ENCODE peak calls at places on chromosomes 7 and 10, in eight cellular contexts. Q is naive thymus-derived CD4-positive, alpha-beta T cell; O is substantia nigra; R is IMR-90; T is NCI-H2029; K is iris pigment epithelial cell; N is ureter; D is fibroblast of the conjunctiva. G is an unnamed sample.

GRCh38 chr10:132753596-132753995 is 32.4 kb downstream of the NKX6-2 start:
- DNase-seq in R (no peak), D (no peak), Q (no peak), T (no peak), O (no peak), N (no peak), K (no peak), G (no peak)

GRCh38 chr10:11658801-11659368 is 47.4 kb upstream of the USP6NL start:
- DNase-seq in N (no peak), T (no peak), K (no peak), R (no peak), Q (no peak), D (no peak), O (no peak), G (no peak)

GRCh38 chr10:100890696-100891271 is 22.0 kb upstream of the SLF2 start:
- DNase-seq in K (peak; percentile 99), T (no peak), R (peak; percentile 98), O (no peak), D (peak; percentile 91), Q (no peak), N (peak; percentile 35), G (no peak)

GRCh38 chr7:136549756-136550155 is 318.7 kb upstream of the CHRM2 start:
- DNase-seq in R (no peak), Q (no peak), K (no peak), O (no peak), T (no peak), D (no peak), N (no peak), G (no peak)

GRCh38 chr10:131724891-131725735 is 175.7 kb upstream of the PPP2R2D start:
- DNase-seq in K (no peak), O (no peak), T (no peak), D (no peak), Q (no peak), R (no peak), N (no peak), G (no peak)

GRCh38 chr10:104330168-104331117 is 7.8 kb downstream of the ITPRIP start:
- DNase-seq in N (peak; percentile 72), K (peak; percentile 96), T (no peak), D (peak; percentile 94), O (no peak), Q (no peak), R (peak; percentile 93), G (no peak)

GRCh38 chr10:132551093-132551807 is 13.7 kb downstream of the INPP5A start:
- DNase-seq in T (no peak), O (no peak), N (no peak), Q (no peak), D (no peak), K (peak; percentile 28), R (no peak), G (peak; percentile 68)

GRCh38 chr7:14191686-14192098 is 202.2 kb upstream of the ETV1 start:
- DNase-seq in N (no peak), Q (no peak), D (no peak), O (no peak), R (peak; percentile 56), K (peak; percentile 16), T (no peak), G (no peak)

GRCh38 chr10:3803295-3803883 is 18.4 kb upstream of the KLF6 start:
- DNase-seq in N (peak; percentile 31), Q (no peak), K (no peak), T (no peak), D (no peak), O (no peak), R (peak; percentile 55), G (peak; percentile 64)

GRCh38 chr10:89563861-89564478 is 28.6 kb upstream of the SLC16A12 start:
- DNase-seq in N (no peak), Q (peak; percentile 13), R (peak; percentile 60), O (no peak), K (peak; percentile 55), D (peak; percentile 33), T (peak; percentile 9), G (peak; percentile 25)

GRCh38 chr10:95782274-95782830 is 26.4 kb downstream of the ENTPD1 start:
- DNase-seq in K (no peak), R (no peak), Q (no peak), O (no peak), D (no peak), N (no peak), T (no peak), G (no peak)

GRCh38 chr7:86904949-86905834 is 154.3 kb downstream of the ELAPOR2 start:
- DNase-seq in Q (no peak), T (peak; percentile 24), O (no peak), D (peak; percentile 12), N (no peak), R (peak; percentile 10), K (peak; percentile 41), G (no peak)

GRCh38 chr7:23377134-23377533 is 78.0 kb downstream of the MALSU1 start:
- DNase-seq in R (peak; percentile 74), T (no peak), K (peak; percentile 77), N (no peak), O (no peak), Q (no peak), D (no peak), G (no peak)

GRCh38 chr10:131915990-131916766 is 15.4 kb downstream of the PPP2R2D start:
- DNase-seq in Q (no peak), T (no peak), R (no peak), K (no peak), N (no peak), D (no peak), O (no peak), G (no peak)

GRCh38 chr7:100891555-100891954 is 2.0 kb upstream of the UFSP1 start:
- DNase-seq in D (no peak), O (no peak), T (no peak), R (peak; percentile 34), Q (no peak), N (no peak), K (peak; percentile 24), G (no peak)

GRCh38 chr7:145016068-145016467 is 180.2 kb upstream of the TPK1 start:
- DNase-seq in R (no peak), O (no peak), Q (no peak), N (no peak), D (no peak), K (no peak), T (no peak), G (no peak)

GRCh38 chr10:130244031-130244927 is 108.1 kb downstream of the GLRX3 start:
- DNase-seq in D (no peak), R (no peak), T (no peak), N (peak; percentile 23), Q (no peak), O (no peak), K (no peak), G (no peak)

GRCh38 chr10:33015798-33016547 is 57.9 kb upstream of the ITGB1 start:
- DNase-seq in T (no peak), D (no peak), K (peak; percentile 72), O (no peak), Q (no peak), N (no peak), R (peak; percentile 86), G (no peak)

GRCh38 chr7:41956712-41957111 is 253.8 kb upstream of the INHBA start:
- DNase-seq in N (no peak), T (no peak), R (no peak), K (no peak), D (no peak), O (no peak), Q (no peak), G (no peak)

GRCh38 chr10:97876387-97876786 is 26.7 kb downstream of the GOLGA7B start:
- DNase-seq in Q (no peak), O (no peak), T (no peak), N (no peak), R (no peak), D (no peak), K (no peak), G (no peak)

GRCh38 chr10:91596821-91597396 is 36.0 kb downstream of the PPP1R3C start:
- DNase-seq in T (no peak), N (no peak), O (no peak), K (peak; percentile 90), Q (no peak), R (peak; percentile 85), D (peak; percentile 88), G (no peak)

GRCh38 chr10:90289037-90289436 is 568.8 kb downstream of the HTR7 start:
- DNase-seq in D (no peak), T (no peak), K (peak; percentile 46), O (no peak), Q (no peak), N (no peak), R (peak; percentile 46), G (no peak)

GRCh38 chr10:70542565-70542938 is 60.0 kb downstream of the PRF1 start:
- DNase-seq in R (peak; percentile 13), Q (no peak), O (no peak), T (no peak), N (no peak), D (no peak), K (no peak), G (no peak)

GRCh38 chr7:114939484-114940097 is 17.7 kb downstream of the MDFIC start:
- DNase-seq in N (no peak), D (no peak), R (no peak), O (no peak), T (no peak), K (no peak), Q (no peak), G (no peak)

GRCh38 chr10:69351589-69351988 is 65.1 kb downstream of the TACR2 start:
- DNase-seq in O (no peak), T (no peak), D (no peak), R (no peak), K (no peak), Q (no peak), N (no peak), G (no peak)

GRCh38 chr10:7707102-7707501 is 4.0 kb downstream of the ITIH2 start:
- DNase-seq in O (no peak), T (no peak), K (no peak), D (no peak), R (no peak), N (no peak), Q (no peak), G (no peak)

GRCh38 chr7:22001345-22002004 is 55.8 kb upstream of the CDCA7L start:
- DNase-seq in N (no peak), Q (peak; percentile 14), D (peak; percentile 44), R (peak; percentile 80), K (peak; percentile 87), T (peak; percentile 28), O (no peak), G (peak; percentile 52)

GRCh38 chr7:100373261-100373831 is at the start of gene PILRA:
- DNase-seq in T (no peak), R (no peak), N (no peak), D (no peak), Q (no peak), K (peak; percentile 8), O (no peak), G (no peak)

GRCh38 chr10:60646966-60647796 is 131.1 kb upstream of the CDK1 start:
- DNase-seq in Q (peak; percentile 16), T (no peak), N (no peak), D (peak; percentile 60), K (peak; percentile 68), R (peak; percentile 69), O (no peak), G (peak; percentile 32)

GRCh38 chr7:151648429-151648828 is 128.7 kb upstream of the RHEB start:
- DNase-seq in K (no peak), D (no peak), O (no peak), Q (no peak), R (peak; percentile 72), N (no peak), T (no peak), G (no peak)

GRCh38 chr7:74475243-74475986 is 21.7 kb downstream of the GTF2IRD1 start:
- DNase-seq in O (no peak), N (peak; percentile 71), T (no peak), K (no peak), R (no peak), Q (no peak), D (no peak), G (no peak)

GRCh38 chr10:29496341-29497162 is 138.2 kb downstream of the SVIL start:
- DNase-seq in T (no peak), N (peak; percentile 78), R (peak; percentile 61), Q (no peak), D (peak; percentile 34), O (peak; percentile 47), K (peak; percentile 55), G (peak; percentile 41)

G was measured in immature natural killer cell.